ENCODE peak calls at places on chromosome 12, in eight cellular contexts. O is CD8-positive, alpha-beta memory T cell; V is heart right ventricle; N is AG04450; F is hepatocyte; U is body of pancreas; M is tibial artery; L is neuronal stem cell. K is an unnamed sample.

GRCh38 chr12:68042212-68042699 is 53.0 kb downstream of the IFNG-AS1 start:
- DNase-seq in F (no peak), L (no peak), N (no peak), V (no peak), O (no peak), M (no peak), U (no peak), K (peak)

GRCh38 chr12:11986165-11986564 is 84.6 kb upstream of the BCL2L14 start:
- DNase-seq in U (no peak), O (no peak), F (no peak), N (no peak), V (no peak), M (no peak), L (no peak), K (no peak)

GRCh38 chr12:53145383-53145782 is 35.1 kb upstream of the ZNF740 start:
- DNase-seq in V (no peak), F (peak), M (no peak), O (no peak), L (no peak), U (peak), N (no peak), K (no peak)

GRCh38 chr12:74770552-74770951 is 232.9 kb downstream of the ATXN7L3B start:
- DNase-seq in L (no peak), F (no peak), N (no peak), V (no peak), O (no peak), M (no peak), U (no peak), K (no peak)

GRCh38 chr12:54658306-54659264 is 10.4 kb upstream of the DCD start:
- DNase-seq in O (peak), F (peak), U (peak), N (no peak), M (no peak), L (no peak), V (no peak), K (no peak)

GRCh38 chr12:82745807-82746206 is 59.1 kb downstream of the TMTC2 start:
- DNase-seq in M (no peak), V (no peak), L (no peak), F (no peak), N (no peak), O (no peak), U (no peak), K (no peak)

GRCh38 chr12:121065345-121065744 is 26.3 kb upstream of the OASL start:
- DNase-seq in U (no peak), V (no peak), M (no peak), N (no peak), O (no peak), F (no peak), L (no peak), K (no peak)

GRCh38 chr12:51922762-51923505 is 15.6 kb downstream of the ACVRL1 start:
- DNase-seq in U (peak), L (no peak), V (no peak), O (no peak), N (no peak), M (peak), F (no peak), K (no peak)

GRCh38 chr12:27185234-27186045 is 58.6 kb upstream of the STK38L start:
- DNase-seq in U (no peak), L (no peak), N (no peak), O (peak), M (no peak), F (no peak), V (no peak), K (no peak)

GRCh38 chr12:54261817-54262402 is 18.0 kb downstream of the CBX5 start:
- DNase-seq in L (no peak), U (no peak), M (no peak), V (no peak), F (no peak), N (no peak), O (no peak), K (no peak)

GRCh38 chr12:13571035-13571434 is 374.5 kb downstream of the EMP1 start:
- DNase-seq in L (no peak), F (no peak), M (no peak), U (no peak), N (no peak), V (no peak), O (no peak), K (no peak)

GRCh38 chr12:79083181-79083580 is 218.6 kb downstream of the SYT1 start:
- DNase-seq in V (no peak), M (no peak), O (no peak), F (no peak), L (no peak), U (no peak), N (no peak), K (no peak)

GRCh38 chr12:94745562-94745961 is 95.2 kb upstream of the TMCC3 start:
- DNase-seq in N (no peak), U (no peak), O (no peak), M (no peak), F (no peak), V (no peak), L (no peak), K (no peak)

GRCh38 chr12:122823429-122823828 is 11.8 kb upstream of the HIP1R start:
- DNase-seq in L (no peak), O (no peak), V (no peak), F (no peak), N (no peak), M (no peak), U (peak), K (no peak)

GRCh38 chr12:122730215-122731014 is at the start of gene HCAR1:
- DNase-seq in M (peak), L (no peak), O (no peak), V (no peak), N (no peak), U (no peak), F (peak), K (no peak)

GRCh38 chr12:39033789-39034188 is 128.4 kb upstream of the CPNE8 start:
- DNase-seq in O (no peak), U (no peak), N (no peak), M (no peak), L (no peak), F (no peak), V (no peak), K (no peak)

GRCh38 chr12:1779783-1780182 is 40.6 kb upstream of the LRTM2 start:
- DNase-seq in F (no peak), O (no peak), U (no peak), V (no peak), L (no peak), N (no peak), M (no peak), K (no peak)

GRCh38 chr12:116933101-116933500 is 22.4 kb downstream of the FBXW8 start:
- DNase-seq in O (no peak), M (no peak), V (no peak), U (no peak), L (no peak), N (no peak), F (no peak), K (no peak)

GRCh38 chr12:96751626-96752025 is 155.4 kb upstream of the NEDD1 start:
- DNase-seq in M (no peak), N (no peak), L (no peak), U (no peak), O (no peak), F (no peak), V (no peak), K (no peak)

GRCh38 chr12:49866859-49867579 is 24.1 kb upstream of the BCDIN3D start:
- DNase-seq in M (peak), L (peak), O (peak), F (peak), U (peak), V (peak), N (peak), K (no peak)

GRCh38 chr12:67986632-67987031 is 2.6 kb upstream of the IFNG-AS1 start:
- DNase-seq in U (no peak), M (no peak), F (no peak), V (no peak), O (no peak), L (no peak), N (no peak), K (no peak)

GRCh38 chr12:70258605-70259403 is 15.6 kb downstream of the CNOT2 start:
- DNase-seq in U (no peak), N (no peak), F (no peak), O (no peak), V (no peak), L (no peak), M (no peak), K (no peak)

GRCh38 chr12:82852529-82852928 is 165.8 kb downstream of the TMTC2 start:
- DNase-seq in L (no peak), F (no peak), N (no peak), M (no peak), O (no peak), U (no peak), V (no peak), K (no peak)

GRCh38 chr12:44296624-44297197 is 460.8 kb downstream of the TMEM117 start:
- DNase-seq in L (no peak), U (no peak), O (no peak), F (peak), M (no peak), N (no peak), V (no peak), K (no peak)

GRCh38 chr12:40028296-40028695 is 77.6 kb downstream of the SLC2A13 start:
- DNase-seq in F (no peak), O (no peak), U (no peak), M (no peak), V (no peak), L (no peak), N (no peak), K (no peak)

GRCh38 chr12:8636581-8636980 is 23.9 kb upstream of the AICDA start:
- DNase-seq in F (no peak), N (no peak), L (no peak), V (no peak), U (no peak), M (no peak), O (no peak), K (no peak)

GRCh38 chr12:121021754-121022153 is 5.5 kb upstream of the C12orf43 start:
- DNase-seq in O (no peak), L (no peak), F (no peak), M (no peak), U (no peak), N (no peak), V (no peak), K (no peak)

GRCh38 chr12:66627988-66628317 is 50.9 kb downstream of the GRIP1 start:
- DNase-seq in M (no peak), L (no peak), N (no peak), U (no peak), V (no peak), F (no peak), O (no peak), K (no peak)

GRCh38 chr12:76864791-76865400 is 13.9 kb downstream of the CSRP2 start:
- DNase-seq in U (no peak), F (no peak), L (no peak), O (no peak), V (no peak), N (no peak), M (no peak), K (no peak)

GRCh38 chr12:58502857-58503256 is 417.4 kb downstream of the LRIG3 start:
- DNase-seq in V (no peak), L (no peak), U (no peak), O (no peak), F (peak), N (no peak), M (no peak), K (no peak)

GRCh38 chr12:45299132-45299692 is 83.3 kb downstream of the ANO6 start:
- DNase-seq in L (no peak), M (no peak), F (no peak), U (no peak), N (no peak), V (no peak), O (no peak), K (peak)

GRCh38 chr12:54068423-54069070 is 14.9 kb downstream of the HOXC4 start:
- DNase-seq in M (no peak), N (no peak), V (no peak), O (no peak), U (no peak), L (no peak), F (no peak), K (no peak)

GRCh38 chr12:64273527-64274403 is 51.7 kb upstream of the KICS2 start:
- DNase-seq in O (no peak), F (peak), N (no peak), U (no peak), V (no peak), L (no peak), M (no peak), K (no peak)

GRCh38 chr12:39887824-39888223 is 218.1 kb downstream of the SLC2A13 start:
- DNase-seq in M (no peak), F (no peak), N (no peak), U (no peak), O (no peak), L (no peak), V (no peak), K (no peak)

GRCh38 chr12:14138495-14138894 is 157.1 kb upstream of the GRIN2B start:
- DNase-seq in U (no peak), L (peak), N (no peak), O (no peak), F (peak), V (no peak), M (no peak), K (no peak)

GRCh38 chr12:95548056-95548538 is 3.2 kb downstream of the USP44 start:
- DNase-seq in O (peak), M (no peak), U (peak), F (peak), N (no peak), V (peak), L (peak), K (no peak)

GRCh38 chr12:42589465-42590323 is at the start of gene PRICKLE1:
- DNase-seq in N (no peak), V (peak), O (no peak), F (peak), L (peak), M (no peak), U (peak), K (no peak)

GRCh38 chr12:105020241-105020962 is 34.3 kb downstream of the NOPCHAP1 start:
- DNase-seq in U (no peak), V (no peak), N (no peak), M (no peak), L (no peak), O (no peak), F (no peak), K (no peak)

GRCh38 chr12:13562915-13563742 is 366.6 kb downstream of the EMP1 start:
- DNase-seq in L (no peak), V (no peak), O (no peak), N (no peak), M (no peak), U (no peak), F (no peak), K (no peak)

DNA sequence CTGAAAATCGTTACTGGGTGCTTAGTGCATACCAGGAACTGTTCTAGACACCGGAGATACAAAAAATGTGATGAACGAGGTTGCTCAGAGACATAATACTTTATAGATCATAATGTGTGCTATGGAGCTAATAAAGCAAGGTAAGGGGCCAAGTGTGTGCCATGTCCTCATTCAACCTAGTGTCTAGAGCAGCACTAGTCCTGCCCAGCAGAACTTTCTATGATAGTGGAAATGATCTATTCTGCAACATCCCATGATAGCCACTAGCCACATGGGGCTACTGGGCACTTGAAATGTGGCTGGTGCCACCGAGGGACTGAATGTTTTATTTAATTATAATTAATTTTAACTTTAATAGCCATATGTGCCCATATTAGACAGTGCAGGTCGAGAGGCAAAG is 15.6 kb downstream of the NUAK1 start:
- DNase-seq in F (no peak), N (no peak), V (no peak), L (no peak), O (no peak), M (no peak), U (no peak), K (no peak)
- H3K27ac ChIP-seq in F (peak), N (no peak), V (peak), L (no peak), O (no peak), M (peak), U (peak), K (no peak)

GRCh38 chr12:124388038-124388676 is 93.3 kb downstream of the RFLNA start:
- DNase-seq in N (no peak), V (no peak), F (no peak), U (no peak), O (no peak), L (no peak), M (no peak), K (no peak)

GRCh38 chr12:124386661-124387509 is 92.0 kb downstream of the RFLNA start:
- DNase-seq in F (no peak), N (no peak), U (peak), O (no peak), M (no peak), L (no peak), V (peak), K (no peak)

GRCh38 chr12:124388679-124389536 is 94.0 kb downstream of the RFLNA start:
- DNase-seq in O (peak), U (peak), N (peak), V (peak), F (peak), M (peak), L (peak), K (no peak)

GRCh38 chr12:124386059-124386458 is 91.2 kb downstream of the RFLNA start:
- DNase-seq in U (no peak), V (peak), F (no peak), N (no peak), O (no peak), M (no peak), L (no peak), K (no peak)

DNA sequence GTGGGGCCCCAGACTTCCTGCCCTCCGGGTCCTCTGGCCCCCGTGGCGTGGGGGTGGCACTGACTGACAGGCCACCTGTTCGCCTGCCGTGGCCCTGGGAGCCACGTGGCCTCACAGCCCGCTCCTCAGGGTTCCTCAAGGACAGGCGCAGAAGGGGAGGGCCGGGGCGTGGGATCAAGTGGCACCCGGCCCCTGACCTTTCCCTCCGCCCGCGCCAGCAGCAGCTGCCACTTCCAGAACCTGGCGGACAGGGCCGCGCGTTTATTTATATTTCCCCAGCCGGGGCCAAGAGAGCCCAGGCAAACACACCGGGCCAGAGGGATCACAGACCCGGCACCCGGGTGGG is 92.6 kb downstream of the RFLNA start:
- DNase-seq in U (peak), V (peak), L (no peak), N (no peak), O (no peak), F (no peak), M (peak), K (no peak)
- H3K27ac ChIP-seq in U (peak), V (peak), L (no peak), N (peak), O (no peak), F (no peak), M (peak), K (no peak)

GRCh38 chr12:112183141-112183581 is 57.8 kb downstream of the TRAFD1 start:
- DNase-seq in F (no peak), N (no peak), V (no peak), L (no peak), M (no peak), O (no peak), U (no peak), K (no peak)
- H3K27ac ChIP-seq in F (no peak), N (peak), V (no peak), L (no peak), M (no peak), O (no peak), U (no peak), K (no peak)

DNA sequence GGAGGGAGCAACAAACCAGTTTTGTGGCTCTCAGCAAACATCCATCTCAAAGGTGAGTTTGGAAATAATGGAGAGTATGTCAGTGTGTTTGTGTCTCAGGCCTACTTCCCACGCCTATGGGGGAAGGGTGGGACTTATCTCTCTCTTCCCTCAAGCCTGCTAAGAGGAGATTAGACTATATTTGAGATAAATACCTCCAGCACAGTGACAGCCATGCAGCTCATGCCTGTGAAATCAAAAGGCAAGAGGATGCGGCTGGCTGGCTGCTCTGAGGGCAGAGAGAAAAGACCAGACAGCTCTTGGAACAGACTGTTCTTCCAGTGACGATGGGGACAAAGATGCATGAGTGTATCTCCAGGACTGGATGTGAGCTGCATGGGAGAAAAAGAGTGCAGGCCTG is 14.7 kb upstream of the POC1B start:
- DNase-seq in U (no peak), M (no peak), L (no peak), F (no peak), N (no peak), O (no peak), V (no peak), K (no peak)
- H3K27ac ChIP-seq in U (no peak), M (no peak), L (no peak), F (no peak), N (no peak), O (no peak), V (no peak), K (no peak)

GRCh38 chr12:115837220-115837619 is 440.3 kb downstream of the MED13L start:
- DNase-seq in U (no peak), O (no peak), M (no peak), N (no peak), V (no peak), F (no peak), L (no peak), K (no peak)
- H3K27ac ChIP-seq in U (no peak), O (no peak), M (no peak), N (no peak), V (no peak), F (no peak), L (no peak), K (no peak)

DNA sequence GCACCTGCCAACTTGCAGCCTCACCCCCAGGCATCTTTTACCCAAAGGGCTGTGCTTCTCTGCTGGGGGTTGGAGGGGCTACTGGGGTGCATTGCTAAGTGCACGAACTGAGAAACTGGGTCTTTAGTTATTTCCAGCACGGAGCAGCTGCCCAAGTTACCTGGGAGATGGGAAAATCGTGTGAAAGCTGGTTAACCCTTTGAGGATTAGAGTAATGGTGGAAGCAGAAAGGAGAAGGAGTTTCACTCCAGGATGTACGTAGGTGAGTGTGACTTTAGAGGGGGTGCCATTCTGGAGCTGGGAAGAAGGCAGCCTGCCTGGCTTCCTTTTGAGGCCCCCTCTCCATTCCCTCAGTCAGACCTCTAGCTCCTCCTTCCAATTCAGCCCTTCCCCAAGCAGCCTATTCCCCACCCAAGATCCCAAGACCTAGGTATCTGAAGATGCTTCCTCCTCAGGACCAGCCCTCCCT is 1.0 kb upstream of the ADCY6 start:
- DNase-seq in U (no peak), F (no peak), V (no peak), O (no peak), M (no peak), L (no peak), N (no peak), K (no peak)
- H3K27ac ChIP-seq in U (peak), F (peak), V (peak), O (no peak), M (peak), L (peak), N (no peak), K (no peak)